ENCODE peak calls at places on chromosomes 13 and 19, in four cellular contexts. P, G, V and U are unnamed samples.
A peak's percentile ranks its signal among the peaks of the same experiment; 100 is the strongest.

GRCh38 chr13:106159295-106160195 is 375.9 kb downstream of the EFNB2 start:
- DNase-seq in P (no peak), G (no peak), V (no peak), U (no peak)

GRCh38 chr13:99155821-99156220 is 44.8 kb upstream of the UBAC2 start:
- DNase-seq in P (no peak), G (no peak), V (no peak), U (no peak)

GRCh38 chr19:2546128-2547032 is 70.5 kb downstream of the GADD45B start:
- DNase-seq in P (peak; percentile 88), G (peak; percentile 91), V (peak; percentile 89), U (peak; percentile 96)

GRCh38 chr19:43738780-43739211 is 16.0 kb downstream of the SMG9 start:
- DNase-seq in P (no peak), G (no peak), V (peak; percentile 33), U (no peak)

GRCh38 chr13:112889351-112890290 is 79.4 kb upstream of the MCF2L start:
- DNase-seq in P (no peak), G (no peak), V (no peak), U (no peak)

GRCh38 chr19:39127812-39128510 is 2.4 kb downstream of the PAK4 start:
- DNase-seq in P (no peak), G (no peak), V (peak; percentile 35), U (no peak)

GRCh38 chr19:1213391-1214286 is 8.1 kb downstream of the STK11 start:
- DNase-seq in P (no peak), G (peak; percentile 91), V (peak; percentile 73), U (no peak)

GRCh38 chr13:51584731-51585191 is 499 bp downstream of the WDFY2 start:
- DNase-seq in P (peak; percentile 64), G (peak; percentile 84), V (peak; percentile 63), U (no peak)

GRCh38 chr13:26529441-26529840 is 28.0 kb upstream of the WASF3 start:
- DNase-seq in P (peak; percentile 15), G (no peak), V (no peak), U (no peak)

GRCh38 chr19:28406237-28406596 is 806.7 kb downstream of the UQCRFS1 start:
- DNase-seq in P (no peak), G (no peak), V (no peak), U (no peak)

GRCh38 chr13:30114586-30115256 is 192.6 kb downstream of the KATNAL1 start:
- DNase-seq in P (peak; percentile 63), G (peak; percentile 94), V (peak; percentile 92), U (peak; percentile 95)

GRCh38 chr19:42184401-42184861 is 33.0 kb downstream of the DEDD2 start:
- DNase-seq in P (peak; percentile 59), G (peak; percentile 81), V (peak; percentile 77), U (no peak)

GRCh38 chr19:4066682-4067395 is at the start of gene ZBTB7A:
- DNase-seq in P (peak; percentile 60), G (peak; percentile 95), V (peak; percentile 93), U (no peak)

GRCh38 chr19:18135712-18136584 is 17.0 kb upstream of the PIK3R2 start:
- DNase-seq in P (peak; percentile 98), G (no peak), V (no peak), U (no peak)

GRCh38 chr13:109271555-109271954 is 514.8 kb downstream of the IRS2 start:
- DNase-seq in P (no peak), G (no peak), V (no peak), U (no peak)

GRCh38 chr13:42361701-42362100 is 89.7 kb downstream of the AKAP11 start:
- DNase-seq in P (no peak), G (no peak), V (no peak), U (no peak)

GRCh38 chr13:60759499-60759898 is 362.5 kb downstream of the TDRD3 start:
- DNase-seq in P (peak; percentile 3), G (no peak), V (peak; percentile 22), U (no peak)

GRCh38 chr19:44694184-44694579 is 4.8 kb upstream of the CEACAM16 start:
- DNase-seq in P (no peak), G (no peak), V (no peak), U (no peak)

GRCh38 chr13:24097064-24097463 is 63.5 kb upstream of the SPATA13 start:
- DNase-seq in P (peak; percentile 71), G (no peak), V (no peak), U (no peak)

GRCh38 chr19:39514840-39515550 is at the start of gene SELENOV:
- DNase-seq in P (no peak), G (no peak), V (no peak), U (no peak)

GRCh38 chr13:112209266-112209665 is 142.3 kb downstream of the SOX1 start:
- DNase-seq in P (no peak), G (no peak), V (no peak), U (no peak)

GRCh38 chr13:44165895-44166496 is 207.6 kb upstream of the SERP2 start:
- DNase-seq in P (no peak), G (no peak), V (no peak), U (peak; percentile 39)

GRCh38 chr19:15595069-15595468 is 19.9 kb upstream of the CYP4F8 start:
- DNase-seq in P (no peak), G (no peak), V (no peak), U (no peak)

GRCh38 chr19:1079566-1080111 is 12.7 kb downstream of the ARHGAP45 start:
- DNase-seq in P (no peak), G (no peak), V (no peak), U (no peak)

GRCh38 chr19:38152461-38153379 is 71.3 kb downstream of the DPF1 start:
- DNase-seq in P (no peak), G (no peak), V (no peak), U (no peak)

GRCh38 chr19:10820173-10820572 is 15.8 kb downstream of the TMED1 start:
- DNase-seq in P (no peak), G (no peak), V (no peak), U (no peak)

GRCh38 chr19:55668603-55669348 is 6.2 kb upstream of the EPN1 start:
- DNase-seq in P (no peak), G (no peak), V (no peak), U (no peak)

GRCh38 chr13:43516401-43516826 is 270.4 kb downstream of the ENOX1 start:
- DNase-seq in P (no peak), G (peak; percentile 77), V (no peak), U (no peak)

GRCh38 chr13:99355267-99356215 is 48.3 kb upstream of the GPR183 start:
- DNase-seq in P (no peak), G (no peak), V (no peak), U (peak; percentile 62)

GRCh38 chr19:2216361-2217225 is 19.5 kb downstream of the PLEKHJ1 start:
- DNase-seq in P (no peak), G (no peak), V (no peak), U (no peak)

GRCh38 chr19:49807174-49807830 is 5.8 kb downstream of the FUZ start:
- DNase-seq in P (no peak), G (no peak), V (no peak), U (no peak)

GRCh38 chr13:26024558-26024957 is 27.3 kb downstream of the SHISA2 start:
- DNase-seq in P (no peak), G (no peak), V (peak; percentile 42), U (no peak)

GRCh38 chr19:2434721-2435265 is 7.4 kb upstream of the TIMM13 start:
- DNase-seq in P (no peak), G (no peak), V (no peak), U (no peak)

GRCh38 chr19:3027292-3027691 is 1.8 kb downstream of the TLE2 start:
- DNase-seq in P (no peak), G (no peak), V (no peak), U (no peak)

GRCh38 chr13:33276581-33276980 is 9.0 kb downstream of the STARD13 start:
- DNase-seq in P (no peak), G (no peak), V (no peak), U (no peak)

GRCh38 chr19:31316201-31316951 is 32.9 kb downstream of the TSHZ3 start:
- DNase-seq in P (no peak), G (peak; percentile 77), V (peak; percentile 35), U (no peak)

GRCh38 chr19:50205681-50206138 is 2.3 kb downstream of the MYH14 start:
- DNase-seq in P (no peak), G (no peak), V (peak; percentile 87), U (no peak)

GRCh38 chr13:60642552-60642951 is 245.5 kb downstream of the TDRD3 start:
- DNase-seq in P (no peak), G (no peak), V (no peak), U (no peak)

GRCh38 chr13:83333614-83334388 is 548.5 kb downstream of the SLITRK1 start:
- DNase-seq in P (no peak), G (no peak), V (no peak), U (no peak)

GRCh38 chr19:6038634-6039405 is 60.9 kb upstream of the RANBP3 start:
- DNase-seq in P (no peak), G (no peak), V (no peak), U (no peak)
- TF ChIP-seq EP300 in P (no peak), G (no peak), V (no peak), U (no peak)

DNA sequence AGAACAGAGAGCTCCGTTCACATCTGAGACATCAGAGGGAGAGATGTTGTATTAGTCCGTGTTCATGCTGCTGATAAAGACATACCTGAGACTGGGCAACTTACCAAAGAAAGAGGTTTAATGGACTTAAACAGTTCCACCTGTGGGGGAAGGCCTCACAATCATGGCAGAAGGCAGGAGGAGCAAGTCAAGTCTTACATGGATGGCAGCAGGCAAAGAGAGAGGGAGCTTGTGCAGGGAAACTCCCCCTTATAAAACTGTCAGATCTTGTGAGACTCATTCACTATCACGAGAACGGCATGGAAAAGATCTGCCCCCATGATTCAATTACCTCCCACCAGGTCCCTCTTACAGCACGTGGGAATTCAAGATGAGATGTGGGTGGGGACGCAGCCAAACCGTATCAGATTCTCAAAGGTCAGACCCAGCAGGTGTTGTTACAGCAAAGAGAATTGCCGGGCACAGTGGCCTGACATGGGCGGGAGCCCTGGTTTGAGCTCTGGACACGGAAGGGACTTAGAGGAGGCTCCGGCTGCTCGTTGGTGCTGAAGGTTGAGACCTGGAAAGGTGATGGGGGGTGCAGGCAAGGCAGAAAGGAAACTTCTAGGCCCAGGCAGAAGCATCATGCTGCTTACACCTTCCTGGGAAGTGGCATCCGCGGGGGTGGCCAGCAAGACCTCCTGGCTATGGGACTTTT is 33.1 kb downstream of the PEX11G start:
- DNase-seq in P (no peak), G (no peak), V (no peak), U (no peak)
- H3K4me1 ChIP-seq in P (no peaks in the 10 kb centered on the region), G (no peaks in the 10 kb centered on the region), V (no peaks in the 10 kb centered on the region), U (no peaks in the 10 kb centered on the region)

DNA sequence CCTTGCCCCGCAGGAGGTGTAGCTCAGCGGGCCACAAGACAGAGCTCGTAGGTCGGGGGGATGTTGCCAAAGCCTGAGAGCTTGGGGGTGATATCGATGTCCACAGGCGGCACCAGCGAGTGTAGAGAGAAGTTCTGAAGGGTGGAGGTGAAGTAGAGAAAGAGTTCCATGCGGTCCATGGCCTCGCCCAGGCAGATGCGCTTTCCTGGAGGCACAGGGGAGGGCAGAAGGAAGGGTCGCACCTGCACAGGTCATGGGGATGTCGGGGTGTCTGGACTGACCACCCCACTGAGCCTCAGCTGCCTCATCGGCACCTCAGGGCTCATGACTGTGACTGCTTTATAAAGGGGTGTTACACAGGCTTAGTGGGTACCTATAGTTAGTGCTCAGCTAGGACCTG is 37.8 kb upstream of the CYP2A13 start:
- DNase-seq in P (no peak), G (no peak), V (no peak), U (peak; percentile 82)
- TF ChIP-seq POLR2AphosphoS5 in P (no peak), G (no peak), V (no peak), U (no peak)

DNA sequence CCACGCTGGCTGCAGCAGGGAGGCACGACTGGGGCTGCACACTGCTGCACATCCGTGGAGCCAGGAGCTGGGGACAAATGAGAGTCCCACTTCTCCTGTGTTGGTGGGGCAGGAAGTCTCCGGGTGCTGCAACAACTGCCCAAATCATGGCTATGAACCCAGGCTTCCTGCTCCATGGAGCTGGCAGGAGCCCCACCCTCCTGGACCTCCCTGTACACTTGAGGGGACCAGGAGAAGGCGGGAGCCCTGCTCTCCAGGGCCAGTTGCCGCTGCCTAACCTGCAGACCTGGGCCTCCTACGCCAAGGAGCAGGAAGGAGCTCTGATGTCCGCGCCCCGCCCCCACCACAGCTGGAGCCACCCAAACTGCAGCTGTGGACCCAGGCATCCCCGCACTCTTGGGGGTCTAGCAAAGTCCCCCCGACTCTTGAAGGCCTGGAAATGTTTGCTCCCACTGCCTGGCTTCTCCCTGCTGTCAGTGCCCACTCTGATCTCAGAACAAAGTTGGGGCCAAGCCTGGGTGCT is 752.1 kb upstream of the PCDH20 start:
- DNase-seq in P (no peak), G (no peak), V (no peak), U (no peak)
- TF ChIP-seq EP300 in P (no peak), G (no peak), V (no peak), U (no peak)